ENCODE peak calls at places on chromosomes 4 and X, in seven cellular contexts. D, T, J, F, S, C and A are unnamed samples.

GRCh38 chr4:52592287-52592686 is 66.8 kb downstream of the USP46 start:
- DNase-seq in T (no peak), F (no peak), J (no peak), C (no peak), S (no peak), D (no peak), A (peak)

GRCh38 chr4:169899295-169899694 is 126.9 kb downstream of the MFAP3L start:
- DNase-seq in J (no peak), F (no peak), D (peak), S (no peak), T (no peak), C (no peak), A (no peak)

GRCh38 chrX:123968383-123969050 is 7.0 kb downstream of the STAG2 start:
- DNase-seq in D (no peak), S (no peak), C (no peak), J (no peak), F (no peak), T (no peak), A (no peak)

GRCh38 chrX:38548508-38548907 is 12.8 kb upstream of the TSPAN7 start:
- DNase-seq in F (no peak), T (no peak), J (no peak), S (no peak), C (no peak), D (no peak), A (no peak)

GRCh38 chrX:129557844-129558243 is 17.8 kb downstream of the OCRL start:
- DNase-seq in J (no peak), D (no peak), T (no peak), F (no peak), C (no peak), S (no peak), A (no peak)

GRCh38 chr4:175705407-175705806 is 106.7 kb downstream of the GPM6A start:
- DNase-seq in J (no peak), T (no peak), F (peak), C (no peak), D (no peak), S (no peak), A (peak)

GRCh38 chrX:1387141-1387776 is 4.7 kb downstream of the SLC25A6 start:
- DNase-seq in C (no peak), S (no peak), J (no peak), T (no peak), F (no peak), D (no peak), A (no peak)

GRCh38 chr4:184355111-184355604 is 119.2 kb downstream of the IRF2 start:
- DNase-seq in C (peak), F (no peak), T (peak), S (peak), D (peak), J (no peak), A (peak)

GRCh38 chrX:28850955-28851354 is 263.7 kb downstream of the IL1RAPL1 start:
- DNase-seq in S (no peak), C (no peak), D (no peak), J (no peak), T (no peak), F (no peak), A (no peak)

GRCh38 chrX:137432609-137433008 is 133.3 kb upstream of the ZIC3 start:
- DNase-seq in C (peak), T (peak), S (no peak), J (no peak), F (no peak), D (peak), A (no peak)

GRCh38 chrX:40663880-40664630 is 16.7 kb upstream of the CXorf38 start:
- DNase-seq in C (no peak), T (peak), F (no peak), S (no peak), J (no peak), D (no peak), A (peak)